ENCODE peak calls at places on chromosomes 7 and 10, in ten cellular contexts. O is foreskin keratinocyte, V is AG08396, L is RPMI7951, N is SHP77, H is GM03348, Q is NAMALWA, T is mucosa of gallbladder, I is activated gamma-delta T cell, G is MV-4-11. D is an unnamed sample.

GRCh38 chr7:138796038-138796580 is 1.7 kb upstream of the TMEM213 start:
- DNase-seq in O (no peak), V (no peak), L (no peak), N (no peak), H (no peak), Q (no peak), T (no peak), I (no peak), G (no peak), D (no peak)

GRCh38 chr10:14211617-14212016 is 119.1 kb downstream of the FRMD4A start:
- DNase-seq in O (no peak), V (no peak), L (no peak), N (no peak), H (no peak), Q (no peak), T (no peak), I (no peak), G (no peak), D (no peak)

GRCh38 chr7:71633571-71634008 is 501.6 kb downstream of the GALNT17 start:
- DNase-seq in O (peak; percentile 96), V (peak; percentile 75), L (peak; percentile 98), N (no peak), H (peak; percentile 87), Q (no peak), T (no peak), I (no peak), G (peak; percentile 72), D (peak; percentile 1)

GRCh38 chr7:30252885-30253795 is 31.3 kb upstream of the ZNRF2 start:
- DNase-seq in O (peak; percentile 22), V (no peak), L (peak; percentile 77), N (peak; percentile 10), H (peak; percentile 10), Q (no peak), T (peak; percentile 81), I (no peak), G (peak; percentile 69), D (no peak)

GRCh38 chr7:124162667-124163066 is 129.8 kb upstream of the TMEM229A start:
- DNase-seq in O (no peak), V (no peak), L (no peak), N (no peak), H (no peak), Q (no peak), T (no peak), I (no peak), G (no peak), D (no peak)

GRCh38 chr7:45001138-45001694 is 1.2 kb downstream of the CCM2 start:
- DNase-seq in O (peak; percentile 81), V (no peak), L (peak; percentile 56), N (peak; percentile 48), H (no peak), Q (peak; percentile 96), T (no peak), I (no peak), G (no peak), D (no peak)

GRCh38 chr7:33643497-33643896 is 261.8 kb upstream of the BMPER start:
- DNase-seq in O (no peak), V (no peak), L (no peak), N (no peak), H (no peak), Q (no peak), T (no peak), I (no peak), G (no peak), D (no peak)

GRCh38 chr7:7793249-7793648 is 74.8 kb upstream of the RPA3 start:
- DNase-seq in O (no peak), V (no peak), L (no peak), N (no peak), H (no peak), Q (no peak), T (no peak), I (no peak), G (no peak), D (no peak)

GRCh38 chr7:50633414-50633710 is 68.2 kb upstream of the DDC start:
- DNase-seq in O (no peak), V (no peak), L (peak; percentile 73), N (no peak), H (no peak), Q (no peak), T (no peak), I (no peak), G (peak; percentile 37), D (no peak)

GRCh38 chr7:131568510-131568909 is 12.1 kb upstream of the PODXL start:
- DNase-seq in O (no peak), V (no peak), L (no peak), N (no peak), H (no peak), Q (no peak), T (no peak), I (no peak), G (no peak), D (no peak)

GRCh38 chr10:112585960-112586359 is 138.9 kb downstream of the VTI1A start:
- DNase-seq in O (no peak), V (no peak), L (peak; percentile 2), N (no peak), H (peak; percentile 53), Q (no peak), T (no peak), I (no peak), G (no peak), D (no peak)

GRCh38 chr7:1284743-1285458 is 52.2 kb downstream of the UNCX start:
- DNase-seq in O (no peak), V (no peak), L (no peak), N (no peak), H (no peak), Q (no peak), T (no peak), I (no peak), G (no peak), D (no peak)

GRCh38 chr10:44180321-44181154 is 204.4 kb downstream of the CXCL12 start:
- DNase-seq in O (no peak), V (peak; percentile 73), L (peak; percentile 99), N (no peak), H (peak; percentile 88), Q (no peak), T (no peak), I (no peak), G (no peak), D (peak; percentile 90)

GRCh38 chr10:13421382-13421917 is 73.4 kb upstream of the SEPHS1 start:
- DNase-seq in O (peak; percentile 16), V (no peak), L (no peak), N (no peak), H (no peak), Q (no peak), T (no peak), I (no peak), G (no peak), D (no peak)

GRCh38 chr7:154592392-154592791 is 410.5 kb downstream of the PAXIP1 start:
- DNase-seq in O (no peak), V (no peak), L (peak; percentile 54), N (no peak), H (no peak), Q (no peak), T (peak; percentile 20), I (no peak), G (no peak), D (no peak)

GRCh38 chr10:11602919-11603523 is 8.4 kb downstream of the USP6NL start:
- DNase-seq in O (no peak), V (no peak), L (no peak), N (no peak), H (no peak), Q (peak; percentile 26), T (no peak), I (no peak), G (no peak), D (no peak)

GRCh38 chr10:79904671-79905321 is 44.1 kb downstream of the SFTPD start:
- DNase-seq in O (peak; percentile 52), V (peak; percentile 68), L (peak; percentile 70), N (no peak), H (peak; percentile 86), Q (no peak), T (peak; percentile 51), I (peak; percentile 22), G (peak; percentile 32), D (no peak)

GRCh38 chr10:99695761-99696160 is 36.2 kb downstream of the COX15 start:
- DNase-seq in O (no peak), V (peak; percentile 23), L (no peak), N (no peak), H (peak; percentile 50), Q (no peak), T (no peak), I (no peak), G (no peak), D (no peak)

GRCh38 chr7:141074162-141074989 is 512 bp downstream of the TMEM178B start:
- DNase-seq in O (peak; percentile 7), V (peak; percentile 29), L (peak; percentile 34), N (peak; percentile 74), H (peak; percentile 42), Q (no peak), T (no peak), I (no peak), G (no peak), D (no peak)

GRCh38 chr10:75910032-75910431 is 478.6 kb downstream of the LRMDA start:
- DNase-seq in O (peak; percentile 11), V (peak; percentile 13), L (peak; percentile 34), N (no peak), H (peak; percentile 32), Q (peak; percentile 2), T (no peak), I (no peak), G (no peak), D (no peak)

GRCh38 chr7:155002411-155003214 is at the start of gene PAXIP1:
- DNase-seq in O (no peak), V (peak; percentile 83), L (peak; percentile 26), N (peak; percentile 59), H (peak; percentile 91), Q (peak; percentile 74), T (no peak), I (peak; percentile 73), G (no peak), D (no peak)

GRCh38 chr7:42269161-42269560 is 32.2 kb upstream of the GLI3 start:
- DNase-seq in O (peak; percentile 78), V (no peak), L (no peak), N (no peak), H (no peak), Q (peak; percentile 19), T (no peak), I (no peak), G (no peak), D (no peak)

GRCh38 chr10:33235951-33236350 is 98.5 kb downstream of the NRP1 start:
- DNase-seq in O (no peak), V (no peak), L (no peak), N (no peak), H (no peak), Q (no peak), T (no peak), I (no peak), G (no peak), D (no peak)

GRCh38 chr7:40804477-40805215 is 669.8 kb downstream of the SUGCT start:
- DNase-seq in O (no peak), V (no peak), L (peak; percentile 41), N (no peak), H (peak; percentile 30), Q (no peak), T (no peak), I (no peak), G (no peak), D (no peak)

GRCh38 chr10:16986406-16987128 is 143.0 kb downstream of the CUBN start:
- DNase-seq in O (peak; percentile 87), V (peak; percentile 43), L (peak; percentile 100), N (no peak), H (peak; percentile 70), Q (no peak), T (no peak), I (no peak), G (no peak), D (peak; percentile 67)